ENCODE peak calls at places on chromosome 5, in six cellular contexts. X is breast epithelium, D is AG04450, C is ovary, Z is PC-9, Q is stomach. E is an unnamed sample.

GRCh38 chr5:68297656-68298055 is 82.1 kb downstream of the PIK3R1 start:
- DNase-seq in X (no peak), D (no peak), C (no peak), Z (no peak), Q (no peak), E (no peak)

GRCh38 chr5:148403344-148403743 is 19.6 kb downstream of the FBXO38 start:
- DNase-seq in X (no peak), D (no peak), C (no peak), Z (no peak), Q (no peak), E (no peak)

GRCh38 chr5:107578051-107578635 is 92.6 kb downstream of the EFNA5 start:
- DNase-seq in X (no peak), D (no peak), C (no peak), Z (peak; percentile 97), Q (no peak), E (no peak)

GRCh38 chr5:31495336-31495735 is 36.6 kb downstream of the DROSHA start:
- DNase-seq in X (no peak), D (no peak), C (no peak), Z (no peak), Q (no peak), E (no peak)

GRCh38 chr5:93273176-93273575 is 307.8 kb downstream of the NR2F1-AS1 start:
- DNase-seq in X (no peak), D (no peak), C (no peak), Z (peak; percentile 40), Q (no peak), E (no peak)

GRCh38 chr5:56979968-56980367 is 28.0 kb upstream of the MIER3 start:
- DNase-seq in X (no peak), D (no peak), C (no peak), Z (no peak), Q (no peak), E (no peak)

GRCh38 chr5:41413067-41413466 is 97.3 kb downstream of the PLCXD3 start:
- DNase-seq in X (no peak), D (no peak), C (no peak), Z (no peak), Q (no peak), E (no peak)

GRCh38 chr5:64979518-64979917 is 210.8 kb downstream of the CWC27 start:
- DNase-seq in X (no peak), D (no peak), C (no peak), Z (no peak), Q (no peak), E (no peak)

GRCh38 chr5:55223988-55224240 is 3.2 kb downstream of the MCIDAS start:
- DNase-seq in X (no peak), D (no peak), C (no peak), Z (no peak), Q (no peak), E (no peak)

GRCh38 chr5:6362846-6363245 is 15.5 kb downstream of the MED10 start:
- DNase-seq in X (no peak), D (no peak), C (no peak), Z (no peak), Q (peak; percentile 14), E (no peak)

GRCh38 chr5:143238620-143239019 is 164.9 kb downstream of the NR3C1 start:
- DNase-seq in X (no peak), D (no peak), C (no peak), Z (no peak), Q (no peak), E (no peak)

GRCh38 chr5:171630047-171630669 is 155.5 kb upstream of the SMIM23 start:
- DNase-seq in X (no peak), D (peak; percentile 11), C (no peak), Z (no peak), Q (peak; percentile 34), E (no peak)

GRCh38 chr5:124869481-124870033 is 123.1 kb upstream of the ZNF608 start:
- DNase-seq in X (no peak), D (no peak), C (no peak), Z (no peak), Q (no peak), E (no peak)

GRCh38 chr5:100676807-100677631 is 141.8 kb downstream of the FAM174A start:
- DNase-seq in X (no peak), D (no peak), C (no peak), Z (no peak), Q (no peak), E (no peak)

GRCh38 chr5:55544341-55544740 is 9.6 kb upstream of the PLPP1 start:
- DNase-seq in X (no peak), D (no peak), C (no peak), Z (no peak), Q (no peak), E (no peak)

GRCh38 chr5:1003296-1003937 is 5.2 kb upstream of the NKD2 start:
- DNase-seq in X (peak; percentile 54), D (no peak), C (peak; percentile 17), Z (peak; percentile 84), Q (peak; percentile 26), E (no peak)

GRCh38 chr5:126562823-126563222 is 32.2 kb downstream of the ALDH7A1 start:
- DNase-seq in X (no peak), D (no peak), C (no peak), Z (no peak), Q (no peak), E (no peak)

GRCh38 chr5:61933787-61934626 is 372.0 kb upstream of the KIF2A start:
- DNase-seq in X (no peak), D (peak; percentile 1), C (peak; percentile 20), Z (no peak), Q (peak; percentile 58), E (no peak)

GRCh38 chr5:111779260-111780254 is 22.6 kb upstream of the NREP start:
- DNase-seq in X (no peak), D (no peak), C (no peak), Z (no peak), Q (no peak), E (peak; percentile 50)

GRCh38 chr5:145941096-145941676 is 4.8 kb downstream of the SH3RF2 start:
- DNase-seq in X (no peak), D (no peak), C (no peak), Z (peak; percentile 69), Q (peak; percentile 33), E (no peak)

GRCh38 chr5:176799488-176799887 is 10.9 kb upstream of the UNC5A start:
- DNase-seq in X (no peak), D (no peak), C (no peak), Z (no peak), Q (no peak), E (no peak)

GRCh38 chr5:124411089-124411488 is 335.4 kb downstream of the ZNF608 start:
- DNase-seq in X (no peak), D (no peak), C (no peak), Z (no peak), Q (no peak), E (no peak)

GRCh38 chr5:61563401-61563800 is 231.3 kb downstream of the ZSWIM6 start:
- DNase-seq in X (no peak), D (no peak), C (no peak), Z (no peak), Q (peak; percentile 42), E (no peak)

GRCh38 chr5:101728933-101729332 is 567.2 kb downstream of the SLCO4C1 start:
- DNase-seq in X (no peak), D (no peak), C (no peak), Z (no peak), Q (no peak), E (no peak)

GRCh38 chr5:143311955-143312354 is 91.5 kb downstream of the NR3C1 start:
- DNase-seq in X (no peak), D (no peak), C (no peak), Z (no peak), Q (no peak), E (no peak)

DNA sequence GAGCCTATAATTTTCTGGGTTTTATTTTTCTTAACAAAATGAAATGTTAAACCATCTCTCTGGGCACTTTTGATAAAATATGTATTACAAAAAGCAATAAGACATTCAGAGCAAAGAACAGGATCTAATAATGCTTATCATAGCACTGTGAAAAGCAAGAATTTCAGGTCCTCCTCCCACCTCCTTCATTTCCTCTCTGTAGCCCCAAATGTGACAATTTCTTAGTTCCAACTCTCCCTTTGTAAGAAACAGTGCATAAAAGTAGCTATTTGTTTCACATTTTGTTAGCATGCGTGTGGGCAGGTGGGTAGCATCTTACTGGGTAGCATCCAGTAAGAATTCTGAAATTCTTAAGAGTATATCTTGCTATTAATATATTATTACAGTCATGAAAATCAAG is 130.9 kb upstream of the RASA1 start:
- DNase-seq in X (no peak), D (no peak), C (no peak), Z (no peak), Q (no peak), E (no peak)
- TF ChIP-seq CTCF in X (no peak), D (no peak), C (no peak), Z (no peak), Q (no peak), E (no peak)

GRCh38 chr5:154513669-154514084 is 35.6 kb upstream of the HAND1 start:
- DNase-seq in X (no peak), D (no peak), C (no peak), Z (no peak), Q (no peak), E (no peak)

GRCh38 chr5:154516475-154516874 is 38.4 kb upstream of the HAND1 start:
- DNase-seq in X (no peak), D (no peak), C (no peak), Z (no peak), Q (no peak), E (no peak)

GRCh38 chr5:154517181-154517580 is 39.2 kb upstream of the HAND1 start:
- DNase-seq in X (no peak), D (no peak), C (no peak), Z (no peak), Q (no peak), E (no peak)

GRCh38 chr5:154511984-154512383 is 34.0 kb upstream of the HAND1 start:
- DNase-seq in X (no peak), D (no peak), C (no peak), Z (no peak), Q (no peak), E (no peak)

GRCh38 chr5:154514331-154514730 is 36.3 kb upstream of the HAND1 start:
- DNase-seq in X (no peak), D (no peak), C (no peak), Z (no peak), Q (no peak), E (no peak)
- H3K4me3 ChIP-seq in X (no peak overlapping the region), D (no peak overlapping the region), C (no peak overlapping the region), Z (no peak overlapping the region), Q (no peak overlapping the region), E (no peak overlapping the region)

GRCh38 chr5:33973271-33973670 is 11.2 kb downstream of the SLC45A2 start:
- DNase-seq in X (no peak), D (no peak), C (no peak), Z (no peak), Q (no peak), E (no peak)

GRCh38 chr5:33980030-33980429 is 4.5 kb downstream of the SLC45A2 start:
- DNase-seq in X (no peak), D (no peak), C (no peak), Z (no peak), Q (no peak), E (no peak)

GRCh38 chr5:33981408-33982171 is 2.9 kb downstream of the SLC45A2 start:
- DNase-seq in X (no peak), D (no peak), C (no peak), Z (peak; percentile 44), Q (no peak), E (no peak)

GRCh38 chr5:33975846-33976245 is 8.6 kb downstream of the SLC45A2 start:
- DNase-seq in X (no peak), D (no peak), C (no peak), Z (no peak), Q (no peak), E (no peak)

GRCh38 chr5:33978307-33978706 is 6.2 kb downstream of the SLC45A2 start:
- DNase-seq in X (no peak), D (no peak), C (no peak), Z (no peak), Q (no peak), E (no peak)
- TF ChIP-seq CTCF in X (no peak), D (no peak), C (no peak), Z (no peak), Q (no peak), E (no peak)

GRCh38 chr5:78509145-78509865 is 139.3 kb downstream of the LHFPL2 start:
- DNase-seq in X (no peak), D (no peak), C (no peak), Z (no peak), Q (no peak), E (no peak)
- H3K4me3 ChIP-seq in X (peak overlapping the region; percentile 55), D (peak overlapping the region; percentile 31), C (no peak overlapping the region), Z (peak overlapping the region; percentile 45), Q (peak overlapping the region; percentile 40), E (no peak overlapping the region)

E was measured in epithelial cell of proximal tubule.